ENCODE peak calls at places on chromosomes 12 and 14, in eight cellular contexts. One of them, this sample, is unnamed.

GRCh38 chr12:3047961-3048360 is 29.2 kb upstream of the TSPAN9 start:
- DNase-seq in stimulated activated CD8-positive, alpha-beta memory T cell treated with anti-CD3 and anti-CD28 coated beads, Interleukin-15, amount 100 ng/mL, for 1 hour: no peak
- DNase-seq in T47D: no peak
- DNase-seq in EL: no peak
- DNase-seq in activated T-helper 1 cell treated with anti-CD3 and anti-CD28 coated beads, Interleukin-2, amount 50 U/mL, for 16 hours: no peak
- DNase-seq in HTR-8/SVneo: no peak
- DNase-seq in adrenal gland: no peak
- DNase-seq in tibial artery: no peak
- DNase-seq in this sample: no peak

GRCh38 chr14:88063807-88064206 is 58.9 kb downstream of the GPR65 start:
- DNase-seq in T47D: no peak
- DNase-seq in adrenal gland: no peak
- DNase-seq in stimulated activated CD8-positive, alpha-beta memory T cell treated with anti-CD3 and anti-CD28 coated beads, Interleukin-15, amount 100 ng/mL, for 1 hour: no peak
- DNase-seq in activated T-helper 1 cell treated with anti-CD3 and anti-CD28 coated beads, Interleukin-2, amount 50 U/mL, for 16 hours: no peak
- DNase-seq in EL: peak
- DNase-seq in HTR-8/SVneo: no peak
- DNase-seq in tibial artery: no peak
- DNase-seq in this sample: no peak

GRCh38 chr12:130018614-130019013 is 114.8 kb upstream of the TMEM132D start:
- DNase-seq in HTR-8/SVneo: no peak
- DNase-seq in tibial artery: no peak
- DNase-seq in stimulated activated CD8-positive, alpha-beta memory T cell treated with anti-CD3 and anti-CD28 coated beads, Interleukin-15, amount 100 ng/mL, for 1 hour: no peak
- DNase-seq in activated T-helper 1 cell treated with anti-CD3 and anti-CD28 coated beads, Interleukin-2, amount 50 U/mL, for 16 hours: no peak
- DNase-seq in EL: no peak
- DNase-seq in adrenal gland: no peak
- DNase-seq in T47D: no peak
- DNase-seq in this sample: no peak

GRCh38 chr14:52286659-52287649 is 19.5 kb downstream of the PTGDR start:
- DNase-seq in stimulated activated CD8-positive, alpha-beta memory T cell treated with anti-CD3 and anti-CD28 coated beads, Interleukin-15, amount 100 ng/mL, for 1 hour: no peak
- DNase-seq in adrenal gland: no peak
- DNase-seq in HTR-8/SVneo: no peak
- DNase-seq in EL: no peak
- DNase-seq in activated T-helper 1 cell treated with anti-CD3 and anti-CD28 coated beads, Interleukin-2, amount 50 U/mL, for 16 hours: no peak
- DNase-seq in tibial artery: no peak
- DNase-seq in T47D: no peak
- DNase-seq in this sample: no peak

GRCh38 chr12:106892075-106892474 is 63.6 kb upstream of the TMEM263 start:
- DNase-seq in tibial artery: no peak
- DNase-seq in EL: no peak
- DNase-seq in stimulated activated CD8-positive, alpha-beta memory T cell treated with anti-CD3 and anti-CD28 coated beads, Interleukin-15, amount 100 ng/mL, for 1 hour: no peak
- DNase-seq in activated T-helper 1 cell treated with anti-CD3 and anti-CD28 coated beads, Interleukin-2, amount 50 U/mL, for 16 hours: no peak
- DNase-seq in T47D: no peak
- DNase-seq in HTR-8/SVneo: no peak
- DNase-seq in adrenal gland: no peak
- DNase-seq in this sample: no peak

GRCh38 chr12:24111591-24111990 is 162.1 kb upstream of the SOX5 start:
- DNase-seq in stimulated activated CD8-positive, alpha-beta memory T cell treated with anti-CD3 and anti-CD28 coated beads, Interleukin-15, amount 100 ng/mL, for 1 hour: no peak
- DNase-seq in T47D: no peak
- DNase-seq in adrenal gland: no peak
- DNase-seq in EL: peak
- DNase-seq in activated T-helper 1 cell treated with anti-CD3 and anti-CD28 coated beads, Interleukin-2, amount 50 U/mL, for 16 hours: no peak
- DNase-seq in HTR-8/SVneo: no peak
- DNase-seq in tibial artery: no peak
- DNase-seq in this sample: no peak

GRCh38 chr12:90770861-90771260 is 184.1 kb downstream of the CCER1 start:
- DNase-seq in tibial artery: no peak
- DNase-seq in adrenal gland: no peak
- DNase-seq in stimulated activated CD8-positive, alpha-beta memory T cell treated with anti-CD3 and anti-CD28 coated beads, Interleukin-15, amount 100 ng/mL, for 1 hour: no peak
- DNase-seq in activated T-helper 1 cell treated with anti-CD3 and anti-CD28 coated beads, Interleukin-2, amount 50 U/mL, for 16 hours: no peak
- DNase-seq in HTR-8/SVneo: no peak
- DNase-seq in EL: no peak
- DNase-seq in T47D: no peak
- DNase-seq in this sample: no peak

GRCh38 chr14:75831455-75831854 is 150.3 kb downstream of the TGFB3 start:
- DNase-seq in T47D: peak
- DNase-seq in tibial artery: no peak
- DNase-seq in EL: peak
- DNase-seq in activated T-helper 1 cell treated with anti-CD3 and anti-CD28 coated beads, Interleukin-2, amount 50 U/mL, for 16 hours: peak
- DNase-seq in adrenal gland: no peak
- DNase-seq in stimulated activated CD8-positive, alpha-beta memory T cell treated with anti-CD3 and anti-CD28 coated beads, Interleukin-15, amount 100 ng/mL, for 1 hour: no peak
- DNase-seq in HTR-8/SVneo: no peak
- DNase-seq in this sample: no peak

GRCh38 chr12:115456946-115457689 is 773.1 kb upstream of the TBX3 start:
- DNase-seq in activated T-helper 1 cell treated with anti-CD3 and anti-CD28 coated beads, Interleukin-2, amount 50 U/mL, for 16 hours: no peak
- DNase-seq in EL: no peak
- DNase-seq in tibial artery: no peak
- DNase-seq in adrenal gland: no peak
- DNase-seq in T47D: peak
- DNase-seq in stimulated activated CD8-positive, alpha-beta memory T cell treated with anti-CD3 and anti-CD28 coated beads, Interleukin-15, amount 100 ng/mL, for 1 hour: no peak
- DNase-seq in HTR-8/SVneo: no peak
- DNase-seq in this sample: peak

GRCh38 chr12:29754235-29755189 is 29.2 kb downstream of the TMTC1 start:
- DNase-seq in HTR-8/SVneo: no peak
- DNase-seq in adrenal gland: no peak
- DNase-seq in T47D: no peak
- DNase-seq in tibial artery: no peak
- DNase-seq in stimulated activated CD8-positive, alpha-beta memory T cell treated with anti-CD3 and anti-CD28 coated beads, Interleukin-15, amount 100 ng/mL, for 1 hour: no peak
- DNase-seq in activated T-helper 1 cell treated with anti-CD3 and anti-CD28 coated beads, Interleukin-2, amount 50 U/mL, for 16 hours: no peak
- DNase-seq in EL: no peak
- DNase-seq in this sample: no peak

GRCh38 chr14:49218436-49219092 is 367.6 kb downstream of the RPS29 start:
- DNase-seq in T47D: no peak
- DNase-seq in adrenal gland: no peak
- DNase-seq in EL: no peak
- DNase-seq in stimulated activated CD8-positive, alpha-beta memory T cell treated with anti-CD3 and anti-CD28 coated beads, Interleukin-15, amount 100 ng/mL, for 1 hour: no peak
- DNase-seq in HTR-8/SVneo: no peak
- DNase-seq in tibial artery: no peak
- DNase-seq in activated T-helper 1 cell treated with anti-CD3 and anti-CD28 coated beads, Interleukin-2, amount 50 U/mL, for 16 hours: no peak
- DNase-seq in this sample: no peak

GRCh38 chr12:89067436-89067835 is 284.9 kb downstream of the DUSP6 start:
- DNase-seq in stimulated activated CD8-positive, alpha-beta memory T cell treated with anti-CD3 and anti-CD28 coated beads, Interleukin-15, amount 100 ng/mL, for 1 hour: no peak
- DNase-seq in adrenal gland: no peak
- DNase-seq in T47D: no peak
- DNase-seq in activated T-helper 1 cell treated with anti-CD3 and anti-CD28 coated beads, Interleukin-2, amount 50 U/mL, for 16 hours: no peak
- DNase-seq in EL: peak
- DNase-seq in HTR-8/SVneo: peak
- DNase-seq in tibial artery: no peak
- DNase-seq in this sample: no peak

GRCh38 chr12:109221277-109221931 is 87.7 kb downstream of the FOXN4 start:
- DNase-seq in EL: no peak
- DNase-seq in stimulated activated CD8-positive, alpha-beta memory T cell treated with anti-CD3 and anti-CD28 coated beads, Interleukin-15, amount 100 ng/mL, for 1 hour: no peak
- DNase-seq in HTR-8/SVneo: no peak
- DNase-seq in activated T-helper 1 cell treated with anti-CD3 and anti-CD28 coated beads, Interleukin-2, amount 50 U/mL, for 16 hours: no peak
- DNase-seq in T47D: no peak
- DNase-seq in adrenal gland: no peak
- DNase-seq in tibial artery: no peak
- DNase-seq in this sample: no peak

GRCh38 chr12:131089526-131090253 is 136.0 kb downstream of the ADGRD1 start:
- DNase-seq in HTR-8/SVneo: no peak
- DNase-seq in tibial artery: no peak
- DNase-seq in EL: no peak
- DNase-seq in activated T-helper 1 cell treated with anti-CD3 and anti-CD28 coated beads, Interleukin-2, amount 50 U/mL, for 16 hours: no peak
- DNase-seq in T47D: no peak
- DNase-seq in stimulated activated CD8-positive, alpha-beta memory T cell treated with anti-CD3 and anti-CD28 coated beads, Interleukin-15, amount 100 ng/mL, for 1 hour: no peak
- DNase-seq in adrenal gland: no peak
- DNase-seq in this sample: no peak

GRCh38 chr12:55737581-55738112 is 5.3 kb upstream of the GDF11 start:
- DNase-seq in adrenal gland: no peak
- DNase-seq in T47D: no peak
- DNase-seq in stimulated activated CD8-positive, alpha-beta memory T cell treated with anti-CD3 and anti-CD28 coated beads, Interleukin-15, amount 100 ng/mL, for 1 hour: no peak
- DNase-seq in activated T-helper 1 cell treated with anti-CD3 and anti-CD28 coated beads, Interleukin-2, amount 50 U/mL, for 16 hours: no peak
- DNase-seq in HTR-8/SVneo: no peak
- DNase-seq in tibial artery: no peak
- DNase-seq in EL: no peak
- DNase-seq in this sample: no peak

GRCh38 chr12:28824193-28824846 is 324.8 kb upstream of the FAR2 start:
- DNase-seq in HTR-8/SVneo: no peak
- DNase-seq in stimulated activated CD8-positive, alpha-beta memory T cell treated with anti-CD3 and anti-CD28 coated beads, Interleukin-15, amount 100 ng/mL, for 1 hour: no peak
- DNase-seq in tibial artery: no peak
- DNase-seq in activated T-helper 1 cell treated with anti-CD3 and anti-CD28 coated beads, Interleukin-2, amount 50 U/mL, for 16 hours: no peak
- DNase-seq in adrenal gland: no peak
- DNase-seq in EL: no peak
- DNase-seq in T47D: no peak
- DNase-seq in this sample: no peak

GRCh38 chr12:122951979-122952892 is 14.0 kb downstream of the ABCB9 start:
- DNase-seq in stimulated activated CD8-positive, alpha-beta memory T cell treated with anti-CD3 and anti-CD28 coated beads, Interleukin-15, amount 100 ng/mL, for 1 hour: peak
- DNase-seq in adrenal gland: peak
- DNase-seq in EL: peak
- DNase-seq in activated T-helper 1 cell treated with anti-CD3 and anti-CD28 coated beads, Interleukin-2, amount 50 U/mL, for 16 hours: peak
- DNase-seq in tibial artery: peak
- DNase-seq in T47D: peak
- DNase-seq in HTR-8/SVneo: peak
- DNase-seq in this sample: peak

GRCh38 chr12:52613363-52614030 is 4.9 kb downstream of the KRT73 start:
- DNase-seq in activated T-helper 1 cell treated with anti-CD3 and anti-CD28 coated beads, Interleukin-2, amount 50 U/mL, for 16 hours: no peak
- DNase-seq in stimulated activated CD8-positive, alpha-beta memory T cell treated with anti-CD3 and anti-CD28 coated beads, Interleukin-15, amount 100 ng/mL, for 1 hour: no peak
- DNase-seq in EL: no peak
- DNase-seq in tibial artery: no peak
- DNase-seq in HTR-8/SVneo: no peak
- DNase-seq in adrenal gland: no peak
- DNase-seq in T47D: no peak
- DNase-seq in this sample: no peak

GRCh38 chr12:48794870-48795269 is 6.0 kb upstream of the ADCY6 start:
- DNase-seq in activated T-helper 1 cell treated with anti-CD3 and anti-CD28 coated beads, Interleukin-2, amount 50 U/mL, for 16 hours: no peak
- DNase-seq in HTR-8/SVneo: no peak
- DNase-seq in tibial artery: no peak
- DNase-seq in adrenal gland: no peak
- DNase-seq in T47D: peak
- DNase-seq in EL: peak
- DNase-seq in stimulated activated CD8-positive, alpha-beta memory T cell treated with anti-CD3 and anti-CD28 coated beads, Interleukin-15, amount 100 ng/mL, for 1 hour: no peak
- DNase-seq in this sample: no peak

GRCh38 chr14:24177928-24178327 is 6.0 kb downstream of the REC8 start:
- DNase-seq in EL: no peak
- DNase-seq in T47D: no peak
- DNase-seq in adrenal gland: no peak
- DNase-seq in stimulated activated CD8-positive, alpha-beta memory T cell treated with anti-CD3 and anti-CD28 coated beads, Interleukin-15, amount 100 ng/mL, for 1 hour: no peak
- DNase-seq in activated T-helper 1 cell treated with anti-CD3 and anti-CD28 coated beads, Interleukin-2, amount 50 U/mL, for 16 hours: no peak
- DNase-seq in tibial artery: no peak
- DNase-seq in HTR-8/SVneo: no peak
- DNase-seq in this sample: no peak

GRCh38 chr14:22849212-22849819 is 12.9 kb downstream of the MMP14 start:
- DNase-seq in tibial artery: peak
- DNase-seq in activated T-helper 1 cell treated with anti-CD3 and anti-CD28 coated beads, Interleukin-2, amount 50 U/mL, for 16 hours: no peak
- DNase-seq in adrenal gland: no peak
- DNase-seq in stimulated activated CD8-positive, alpha-beta memory T cell treated with anti-CD3 and anti-CD28 coated beads, Interleukin-15, amount 100 ng/mL, for 1 hour: no peak
- DNase-seq in HTR-8/SVneo: no peak
- DNase-seq in T47D: no peak
- DNase-seq in EL: no peak
- DNase-seq in this sample: no peak

GRCh38 chr12:78725951-78726550 is 138.5 kb upstream of the SYT1 start:
- DNase-seq in T47D: peak
- DNase-seq in activated T-helper 1 cell treated with anti-CD3 and anti-CD28 coated beads, Interleukin-2, amount 50 U/mL, for 16 hours: no peak
- DNase-seq in EL: no peak
- DNase-seq in HTR-8/SVneo: no peak
- DNase-seq in tibial artery: no peak
- DNase-seq in adrenal gland: no peak
- DNase-seq in stimulated activated CD8-positive, alpha-beta memory T cell treated with anti-CD3 and anti-CD28 coated beads, Interleukin-15, amount 100 ng/mL, for 1 hour: no peak
- DNase-seq in this sample: peak

GRCh38 chr12:124428136-124428791 is 133.4 kb downstream of the RFLNA start:
- DNase-seq in EL: peak
- DNase-seq in HTR-8/SVneo: no peak
- DNase-seq in tibial artery: no peak
- DNase-seq in adrenal gland: no peak
- DNase-seq in activated T-helper 1 cell treated with anti-CD3 and anti-CD28 coated beads, Interleukin-2, amount 50 U/mL, for 16 hours: no peak
- DNase-seq in stimulated activated CD8-positive, alpha-beta memory T cell treated with anti-CD3 and anti-CD28 coated beads, Interleukin-15, amount 100 ng/mL, for 1 hour: no peak
- DNase-seq in T47D: no peak
- DNase-seq in this sample: no peak

GRCh38 chr12:91172051-91172450 is 10.6 kb downstream of the DCN start:
- DNase-seq in HTR-8/SVneo: no peak
- DNase-seq in tibial artery: no peak
- DNase-seq in EL: no peak
- DNase-seq in stimulated activated CD8-positive, alpha-beta memory T cell treated with anti-CD3 and anti-CD28 coated beads, Interleukin-15, amount 100 ng/mL, for 1 hour: no peak
- DNase-seq in adrenal gland: no peak
- DNase-seq in T47D: no peak
- DNase-seq in activated T-helper 1 cell treated with anti-CD3 and anti-CD28 coated beads, Interleukin-2, amount 50 U/mL, for 16 hours: no peak
- DNase-seq in this sample: no peak

GRCh38 chr14:97796511-97796910 is 999.3 kb downstream of the VRK1 start:
- DNase-seq in stimulated activated CD8-positive, alpha-beta memory T cell treated with anti-CD3 and anti-CD28 coated beads, Interleukin-15, amount 100 ng/mL, for 1 hour: no peak
- DNase-seq in HTR-8/SVneo: no peak
- DNase-seq in adrenal gland: no peak
- DNase-seq in T47D: no peak
- DNase-seq in tibial artery: no peak
- DNase-seq in activated T-helper 1 cell treated with anti-CD3 and anti-CD28 coated beads, Interleukin-2, amount 50 U/mL, for 16 hours: no peak
- DNase-seq in EL: no peak
- DNase-seq in this sample: no peak

GRCh38 chr14:66072190-66072905 is 413.8 kb upstream of the CCDC196 start:
- DNase-seq in adrenal gland: no peak
- DNase-seq in stimulated activated CD8-positive, alpha-beta memory T cell treated with anti-CD3 and anti-CD28 coated beads, Interleukin-15, amount 100 ng/mL, for 1 hour: no peak
- DNase-seq in HTR-8/SVneo: no peak
- DNase-seq in T47D: no peak
- DNase-seq in activated T-helper 1 cell treated with anti-CD3 and anti-CD28 coated beads, Interleukin-2, amount 50 U/mL, for 16 hours: no peak
- DNase-seq in EL: no peak
- DNase-seq in tibial artery: no peak
- DNase-seq in this sample: no peak

GRCh38 chr12:65313704-65314317 is 35.3 kb downstream of the MSRB3 start:
- DNase-seq in stimulated activated CD8-positive, alpha-beta memory T cell treated with anti-CD3 and anti-CD28 coated beads, Interleukin-15, amount 100 ng/mL, for 1 hour: no peak
- DNase-seq in HTR-8/SVneo: no peak
- DNase-seq in tibial artery: no peak
- DNase-seq in EL: peak
- DNase-seq in activated T-helper 1 cell treated with anti-CD3 and anti-CD28 coated beads, Interleukin-2, amount 50 U/mL, for 16 hours: no peak
- DNase-seq in T47D: peak
- DNase-seq in adrenal gland: no peak
- DNase-seq in this sample: no peak

GRCh38 chr12:108647199-108647935 is 13.7 kb upstream of the SELPLG start:
- DNase-seq in stimulated activated CD8-positive, alpha-beta memory T cell treated with anti-CD3 and anti-CD28 coated beads, Interleukin-15, amount 100 ng/mL, for 1 hour: no peak
- DNase-seq in tibial artery: no peak
- DNase-seq in activated T-helper 1 cell treated with anti-CD3 and anti-CD28 coated beads, Interleukin-2, amount 50 U/mL, for 16 hours: no peak
- DNase-seq in T47D: no peak
- DNase-seq in HTR-8/SVneo: no peak
- DNase-seq in adrenal gland: peak
- DNase-seq in EL: no peak
- DNase-seq in this sample: no peak

GRCh38 chr12:104462931-104463339 is 6.2 kb downstream of the CHST11 start:
- DNase-seq in HTR-8/SVneo: no peak
- DNase-seq in activated T-helper 1 cell treated with anti-CD3 and anti-CD28 coated beads, Interleukin-2, amount 50 U/mL, for 16 hours: no peak
- DNase-seq in stimulated activated CD8-positive, alpha-beta memory T cell treated with anti-CD3 and anti-CD28 coated beads, Interleukin-15, amount 100 ng/mL, for 1 hour: no peak
- DNase-seq in EL: no peak
- DNase-seq in adrenal gland: no peak
- DNase-seq in tibial artery: no peak
- DNase-seq in T47D: no peak
- DNase-seq in this sample: no peak

GRCh38 chr14:74257988-74258704 is 18.9 kb downstream of the VSX2 start:
- DNase-seq in tibial artery: no peak
- DNase-seq in EL: no peak
- DNase-seq in adrenal gland: no peak
- DNase-seq in stimulated activated CD8-positive, alpha-beta memory T cell treated with anti-CD3 and anti-CD28 coated beads, Interleukin-15, amount 100 ng/mL, for 1 hour: no peak
- DNase-seq in T47D: no peak
- DNase-seq in HTR-8/SVneo: no peak
- DNase-seq in activated T-helper 1 cell treated with anti-CD3 and anti-CD28 coated beads, Interleukin-2, amount 50 U/mL, for 16 hours: no peak
- DNase-seq in this sample: no peak

GRCh38 chr14:103685276-103686211 is 29.7 kb downstream of the XRCC3 start:
- DNase-seq in stimulated activated CD8-positive, alpha-beta memory T cell treated with anti-CD3 and anti-CD28 coated beads, Interleukin-15, amount 100 ng/mL, for 1 hour: no peak
- DNase-seq in HTR-8/SVneo: no peak
- DNase-seq in adrenal gland: no peak
- DNase-seq in T47D: no peak
- DNase-seq in tibial artery: no peak
- DNase-seq in activated T-helper 1 cell treated with anti-CD3 and anti-CD28 coated beads, Interleukin-2, amount 50 U/mL, for 16 hours: no peak
- DNase-seq in EL: no peak
- DNase-seq in this sample: no peak

GRCh38 chr14:97707603-97708002 is 910.4 kb downstream of the VRK1 start:
- DNase-seq in adrenal gland: no peak
- DNase-seq in tibial artery: no peak
- DNase-seq in HTR-8/SVneo: no peak
- DNase-seq in stimulated activated CD8-positive, alpha-beta memory T cell treated with anti-CD3 and anti-CD28 coated beads, Interleukin-15, amount 100 ng/mL, for 1 hour: no peak
- DNase-seq in activated T-helper 1 cell treated with anti-CD3 and anti-CD28 coated beads, Interleukin-2, amount 50 U/mL, for 16 hours: no peak
- DNase-seq in EL: no peak
- DNase-seq in T47D: no peak
- DNase-seq in this sample: no peak

GRCh38 chr12:28939427-28939826 is 209.7 kb upstream of the FAR2 start:
- DNase-seq in tibial artery: no peak
- DNase-seq in EL: no peak
- DNase-seq in adrenal gland: no peak
- DNase-seq in stimulated activated CD8-positive, alpha-beta memory T cell treated with anti-CD3 and anti-CD28 coated beads, Interleukin-15, amount 100 ng/mL, for 1 hour: no peak
- DNase-seq in T47D: no peak
- DNase-seq in activated T-helper 1 cell treated with anti-CD3 and anti-CD28 coated beads, Interleukin-2, amount 50 U/mL, for 16 hours: no peak
- DNase-seq in HTR-8/SVneo: no peak
- DNase-seq in this sample: no peak

GRCh38 chr12:22625671-22626251 is 790 bp downstream of the ETNK1 start:
- DNase-seq in stimulated activated CD8-positive, alpha-beta memory T cell treated with anti-CD3 and anti-CD28 coated beads, Interleukin-15, amount 100 ng/mL, for 1 hour: peak
- DNase-seq in adrenal gland: peak
- DNase-seq in activated T-helper 1 cell treated with anti-CD3 and anti-CD28 coated beads, Interleukin-2, amount 50 U/mL, for 16 hours: no peak
- DNase-seq in EL: peak
- DNase-seq in T47D: peak
- DNase-seq in tibial artery: peak
- DNase-seq in HTR-8/SVneo: peak
- DNase-seq in this sample: peak